ENCODE peak calls at places on chromosomes 2 and 18, in nine cellular contexts. One of them, this sample, is unnamed.
A peak's percentile ranks its signal among the peaks of the same experiment; 100 is the strongest.

GRCh38 chr18:56576826-56577573 is 61.4 kb downstream of the TXNL1 start:
- DNase-seq in pancreas: no peak
- DNase-seq in Calu3: no peak
- DNase-seq in A549: no peak
- DNase-seq in AG10803: peak; percentile 46
- DNase-seq in brain microvascular endothelial cell: peak; percentile 9
- DNase-seq in progenitor cell of endocrine pancreas: no peak
- DNase-seq in spleen: no peak
- DNase-seq in foreskin keratinocyte: no peak
- DNase-seq in this sample: no peak

GRCh38 chr18:51021226-51021965 is 8.6 kb upstream of the SMAD4 start:
- DNase-seq in Calu3: no peak
- DNase-seq in spleen: no peak
- DNase-seq in foreskin keratinocyte: no peak
- DNase-seq in pancreas: no peak
- DNase-seq in A549: no peak
- DNase-seq in brain microvascular endothelial cell: no peak
- DNase-seq in progenitor cell of endocrine pancreas: no peak
- DNase-seq in AG10803: no peak
- DNase-seq in this sample: no peak

GRCh38 chr2:42913280-42913878 is 121.0 kb upstream of the HAAO start:
- DNase-seq in A549: no peak
- DNase-seq in brain microvascular endothelial cell: no peak
- DNase-seq in pancreas: no peak
- DNase-seq in progenitor cell of endocrine pancreas: no peak
- DNase-seq in spleen: no peak
- DNase-seq in AG10803: no peak
- DNase-seq in Calu3: no peak
- DNase-seq in foreskin keratinocyte: no peak
- DNase-seq in this sample: no peak

GRCh38 chr2:203880557-203881125 is 13.1 kb downstream of the CTLA4 start:
- DNase-seq in Calu3: no peak
- DNase-seq in brain microvascular endothelial cell: no peak
- DNase-seq in progenitor cell of endocrine pancreas: no peak
- DNase-seq in foreskin keratinocyte: no peak
- DNase-seq in pancreas: no peak
- DNase-seq in A549: no peak
- DNase-seq in AG10803: no peak
- DNase-seq in spleen: no peak
- DNase-seq in this sample: no peak

GRCh38 chr2:55961318-55961911 is 37.8 kb upstream of the EFEMP1 start:
- DNase-seq in brain microvascular endothelial cell: peak; percentile 47
- DNase-seq in foreskin keratinocyte: no peak
- DNase-seq in Calu3: peak; percentile 23
- DNase-seq in A549: peak; percentile 43
- DNase-seq in progenitor cell of endocrine pancreas: no peak
- DNase-seq in spleen: no peak
- DNase-seq in pancreas: no peak
- DNase-seq in AG10803: peak; percentile 63
- DNase-seq in this sample: no peak

GRCh38 chr2:112170495-112170894 is 32.3 kb downstream of the FBLN7 start:
- DNase-seq in foreskin keratinocyte: no peak
- DNase-seq in A549: no peak
- DNase-seq in progenitor cell of endocrine pancreas: no peak
- DNase-seq in pancreas: no peak
- DNase-seq in AG10803: no peak
- DNase-seq in spleen: no peak
- DNase-seq in Calu3: no peak
- DNase-seq in brain microvascular endothelial cell: no peak
- DNase-seq in this sample: no peak

GRCh38 chr2:201257381-201257940 is 2.9 kb upstream of the CASP8 start:
- DNase-seq in AG10803: no peak
- DNase-seq in spleen: peak; percentile 89
- DNase-seq in Calu3: peak; percentile 58
- DNase-seq in progenitor cell of endocrine pancreas: no peak
- DNase-seq in brain microvascular endothelial cell: no peak
- DNase-seq in pancreas: no peak
- DNase-seq in foreskin keratinocyte: peak; percentile 59
- DNase-seq in A549: peak; percentile 40
- DNase-seq in this sample: peak; percentile 35

GRCh38 chr2:200700856-200701255 is 110.9 kb upstream of the BZW1 start:
- DNase-seq in Calu3: no peak
- DNase-seq in foreskin keratinocyte: no peak
- DNase-seq in spleen: no peak
- DNase-seq in brain microvascular endothelial cell: no peak
- DNase-seq in AG10803: peak; percentile 66
- DNase-seq in progenitor cell of endocrine pancreas: no peak
- DNase-seq in pancreas: no peak
- DNase-seq in A549: no peak
- DNase-seq in this sample: no peak

GRCh38 chr18:39681061-39681460 is 2115.5 kb upstream of the CELF4 start:
- DNase-seq in spleen: no peak
- DNase-seq in A549: no peak
- DNase-seq in foreskin keratinocyte: no peak
- DNase-seq in Calu3: no peak
- DNase-seq in AG10803: no peak
- DNase-seq in pancreas: no peak
- DNase-seq in progenitor cell of endocrine pancreas: no peak
- DNase-seq in brain microvascular endothelial cell: no peak
- DNase-seq in this sample: no peak

GRCh38 chr2:6845312-6845711 is 20.4 kb downstream of the CMPK2 start:
- DNase-seq in spleen: no peak
- DNase-seq in pancreas: no peak
- DNase-seq in AG10803: no peak
- DNase-seq in A549: no peak
- DNase-seq in brain microvascular endothelial cell: no peak
- DNase-seq in Calu3: no peak
- DNase-seq in progenitor cell of endocrine pancreas: no peak
- DNase-seq in foreskin keratinocyte: no peak
- DNase-seq in this sample: no peak

GRCh38 chr2:231199219-231199618 is 788 bp downstream of the ARMC9 start:
- DNase-seq in AG10803: peak; percentile 77
- DNase-seq in progenitor cell of endocrine pancreas: no peak
- DNase-seq in Calu3: no peak
- DNase-seq in spleen: no peak
- DNase-seq in brain microvascular endothelial cell: peak; percentile 32
- DNase-seq in pancreas: no peak
- DNase-seq in foreskin keratinocyte: peak; percentile 12
- DNase-seq in A549: no peak
- DNase-seq in this sample: peak; percentile 60

DNA sequence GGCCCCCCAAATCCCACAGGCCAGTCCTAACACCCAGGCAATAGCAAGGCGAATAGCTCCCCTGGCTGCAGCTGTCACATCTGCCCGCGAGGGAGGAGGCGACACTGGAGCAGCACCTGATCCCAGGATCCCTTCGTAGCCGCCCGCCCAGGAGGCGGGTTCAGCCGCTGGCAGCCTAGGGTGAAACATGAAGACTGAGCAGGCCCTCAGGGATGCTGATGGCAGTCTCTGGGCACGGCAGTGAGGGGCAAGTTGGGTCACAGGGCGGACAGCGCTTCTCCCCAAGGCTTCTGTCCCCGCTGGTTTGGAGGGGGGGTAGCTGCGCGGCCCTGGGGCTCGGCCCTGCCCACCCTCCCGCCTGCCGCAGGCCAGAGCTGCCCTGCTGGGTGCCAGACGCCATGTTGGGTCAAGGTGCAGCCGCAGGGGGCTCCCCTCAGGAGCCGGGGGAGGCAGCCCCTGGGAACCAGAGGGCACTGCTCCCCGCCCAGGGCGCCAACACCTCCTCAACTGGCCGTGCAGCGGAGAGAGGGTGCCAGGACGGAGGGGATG is 1.9 kb downstream of the DNMT3A start:
- DNase-seq in brain microvascular endothelial cell: no peak
- DNase-seq in progenitor cell of endocrine pancreas: no peak
- DNase-seq in Calu3: no peak
- DNase-seq in foreskin keratinocyte: no peak
- DNase-seq in pancreas: peak; percentile 76
- DNase-seq in spleen: peak; percentile 82
- DNase-seq in A549: no peak
- DNase-seq in AG10803: no peak
- DNase-seq in this sample: peak; percentile 75
- TF ChIP-seq CTCF in brain microvascular endothelial cell: no peak
- TF ChIP-seq CTCF in progenitor cell of endocrine pancreas: no peak
- TF ChIP-seq CTCF in Calu3: no peak
- TF ChIP-seq CTCF in foreskin keratinocyte: no peak
- TF ChIP-seq CTCF in pancreas: no peak
- TF ChIP-seq CTCF in spleen: no peak
- TF ChIP-seq CTCF in A549: no peak
- TF ChIP-seq CTCF in AG10803: no peak
- TF ChIP-seq CTCF in this sample: no peak

DNA sequence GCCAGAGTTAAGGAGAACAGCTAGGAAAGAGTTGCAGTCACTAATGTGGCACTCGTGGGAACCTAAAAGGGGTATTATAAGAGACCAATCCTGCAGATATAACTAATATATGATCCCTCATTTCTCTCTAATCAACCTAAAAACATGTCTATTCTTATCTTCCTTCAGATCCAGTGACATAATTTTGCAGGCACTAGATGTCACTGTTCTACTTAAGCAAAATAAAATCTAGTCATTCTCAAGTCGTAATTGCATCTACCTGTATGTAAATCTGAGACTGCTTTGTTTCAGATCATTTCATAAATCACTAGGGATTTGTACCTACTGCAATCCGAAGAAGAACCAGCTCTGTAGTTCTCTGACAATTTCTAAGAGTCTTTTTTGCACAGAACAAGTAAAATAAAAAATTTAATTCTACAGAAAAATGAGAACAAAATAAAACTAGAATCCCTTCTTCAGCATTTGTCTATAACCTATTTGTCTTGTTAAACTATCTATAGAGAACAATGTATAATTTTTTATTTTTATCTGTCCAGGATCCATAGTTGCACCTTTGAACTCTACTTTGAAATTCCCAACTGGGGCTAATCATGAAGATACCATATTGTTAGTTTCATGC is 56.5 kb upstream of the ERBB4 start:
- DNase-seq in brain microvascular endothelial cell: no peak
- DNase-seq in spleen: no peak
- DNase-seq in progenitor cell of endocrine pancreas: no peak
- DNase-seq in Calu3: no peak
- DNase-seq in foreskin keratinocyte: peak; percentile 35
- DNase-seq in AG10803: peak; percentile 33
- DNase-seq in A549: peak; percentile 1
- DNase-seq in pancreas: no peak
- DNase-seq in this sample: no peak
- TF ChIP-seq CTCF in brain microvascular endothelial cell: peak; percentile 16
- TF ChIP-seq CTCF in spleen: no peak
- TF ChIP-seq CTCF in progenitor cell of endocrine pancreas: peak; percentile 10
- TF ChIP-seq CTCF in Calu3: peak; percentile 31
- TF ChIP-seq CTCF in foreskin keratinocyte: peak; percentile 77
- TF ChIP-seq CTCF in AG10803: peak; percentile 47
- TF ChIP-seq CTCF in A549: peak; percentile 41
- TF ChIP-seq CTCF in pancreas: no peak
- TF ChIP-seq CTCF in this sample: no peak

GRCh38 chr18:32469190-32469611 is 1.5 kb downstream of the GAREM1 start:
- DNase-seq in A549: peak; percentile 12
- DNase-seq in brain microvascular endothelial cell: peak; percentile 18
- DNase-seq in pancreas: peak; percentile 60
- DNase-seq in Calu3: peak; percentile 42
- DNase-seq in foreskin keratinocyte: peak; percentile 6
- DNase-seq in AG10803: peak; percentile 5
- DNase-seq in progenitor cell of endocrine pancreas: no peak
- DNase-seq in spleen: no peak
- DNase-seq in this sample: peak; percentile 76
- TF ChIP-seq CTCF in A549: no peak
- TF ChIP-seq CTCF in brain microvascular endothelial cell: peak; percentile 55
- TF ChIP-seq CTCF in pancreas: no peak
- TF ChIP-seq CTCF in Calu3: no peak
- TF ChIP-seq CTCF in foreskin keratinocyte: peak; percentile 23
- TF ChIP-seq CTCF in AG10803: no peak
- TF ChIP-seq CTCF in progenitor cell of endocrine pancreas: peak; percentile 39
- TF ChIP-seq CTCF in spleen: no peak
- TF ChIP-seq CTCF in this sample: peak; percentile 52

GRCh38 chr2:142843731-142844130 is 33.7 kb upstream of the KYNU start:
- DNase-seq in foreskin keratinocyte: no peak
- DNase-seq in pancreas: no peak
- DNase-seq in AG10803: no peak
- DNase-seq in brain microvascular endothelial cell: no peak
- DNase-seq in Calu3: no peak
- DNase-seq in A549: no peak
- DNase-seq in spleen: no peak
- DNase-seq in progenitor cell of endocrine pancreas: no peak
- DNase-seq in this sample: no peak

GRCh38 chr2:142841788-142842187 is 35.7 kb upstream of the KYNU start:
- DNase-seq in pancreas: no peak
- DNase-seq in AG10803: no peak
- DNase-seq in progenitor cell of endocrine pancreas: no peak
- DNase-seq in Calu3: no peak
- DNase-seq in foreskin keratinocyte: no peak
- DNase-seq in brain microvascular endothelial cell: peak; percentile 20
- DNase-seq in spleen: no peak
- DNase-seq in A549: no peak
- DNase-seq in this sample: no peak

GRCh38 chr2:142840438-142840837 is 37.0 kb upstream of the KYNU start:
- DNase-seq in pancreas: no peak
- DNase-seq in brain microvascular endothelial cell: no peak
- DNase-seq in foreskin keratinocyte: no peak
- DNase-seq in spleen: no peak
- DNase-seq in Calu3: no peak
- DNase-seq in AG10803: no peak
- DNase-seq in A549: no peak
- DNase-seq in progenitor cell of endocrine pancreas: no peak
- DNase-seq in this sample: no peak

GRCh38 chr2:142842369-142842768 is 35.1 kb upstream of the KYNU start:
- DNase-seq in progenitor cell of endocrine pancreas: no peak
- DNase-seq in pancreas: no peak
- DNase-seq in brain microvascular endothelial cell: no peak
- DNase-seq in foreskin keratinocyte: no peak
- DNase-seq in Calu3: no peak
- DNase-seq in AG10803: no peak
- DNase-seq in A549: no peak
- DNase-seq in spleen: no peak
- DNase-seq in this sample: no peak
- TF ChIP-seq CTCF in progenitor cell of endocrine pancreas: no peak
- TF ChIP-seq CTCF in pancreas: no peak
- TF ChIP-seq CTCF in brain microvascular endothelial cell: no peak
- TF ChIP-seq CTCF in foreskin keratinocyte: no peak
- TF ChIP-seq CTCF in Calu3: no peak
- TF ChIP-seq CTCF in AG10803: no peak
- TF ChIP-seq CTCF in A549: no peak
- TF ChIP-seq CTCF in spleen: no peak
- TF ChIP-seq CTCF in this sample: no peak

GRCh38 chr2:19313553-19313952 is 44.9 kb downstream of the OSR1 start:
- DNase-seq in AG10803: no peak
- DNase-seq in A549: no peak
- DNase-seq in pancreas: no peak
- DNase-seq in foreskin keratinocyte: no peak
- DNase-seq in spleen: no peak
- DNase-seq in brain microvascular endothelial cell: no peak
- DNase-seq in Calu3: no peak
- DNase-seq in progenitor cell of endocrine pancreas: no peak
- DNase-seq in this sample: no peak

DNA sequence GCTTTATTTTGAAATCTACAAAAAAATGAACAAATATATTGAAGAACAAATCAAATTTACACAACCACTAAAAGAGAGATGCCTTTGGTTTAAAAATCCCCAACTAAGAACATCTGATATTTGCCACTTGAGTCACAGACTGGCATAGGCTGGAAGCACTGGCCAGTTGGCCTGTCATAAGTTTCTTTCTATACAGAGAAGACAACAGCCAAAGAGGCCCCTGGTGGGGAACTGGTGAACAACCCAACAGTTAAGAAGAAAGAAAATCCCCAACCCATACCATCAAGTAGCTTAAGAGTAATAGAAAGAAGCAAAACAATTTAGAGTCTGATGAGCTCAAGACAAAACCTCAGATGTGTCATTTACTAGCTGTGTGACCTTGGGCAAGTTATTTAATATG is 45.5 kb downstream of the OSR1 start:
- DNase-seq in progenitor cell of endocrine pancreas: no peak
- DNase-seq in AG10803: peak; percentile 49
- DNase-seq in foreskin keratinocyte: peak; percentile 9
- DNase-seq in Calu3: peak; percentile 23
- DNase-seq in spleen: no peak
- DNase-seq in A549: peak; percentile 10
- DNase-seq in pancreas: no peak
- DNase-seq in brain microvascular endothelial cell: peak; percentile 55
- DNase-seq in this sample: no peak
- TF ChIP-seq CTCF in progenitor cell of endocrine pancreas: peak; percentile 26
- TF ChIP-seq CTCF in AG10803: peak; percentile 55
- TF ChIP-seq CTCF in foreskin keratinocyte: peak; percentile 50
- TF ChIP-seq CTCF in Calu3: no peak
- TF ChIP-seq CTCF in spleen: no peak
- TF ChIP-seq CTCF in A549: no peak
- TF ChIP-seq CTCF in pancreas: no peak
- TF ChIP-seq CTCF in brain microvascular endothelial cell: peak; percentile 75
- TF ChIP-seq CTCF in this sample: peak; percentile 34

This sample was measured in tibial artery.